ENCODE peak calls at places on chromosomes 3 and 15, in four cellular contexts. T is H1, X is stomach, U is GM12878. M is an unnamed sample.

GRCh38 chr3:129486057-129487035 is 42.1 kb upstream of the RHO start:
- DNase-seq in T (no peak), U (peak), X (no peak), M (no peak)

GRCh38 chr3:134326126-134326525 is 48.1 kb downstream of the AMOTL2 start:
- DNase-seq in U (no peak), T (no peak), X (no peak), M (no peak)

GRCh38 chr3:37074178-37074577 is 80.9 kb downstream of the MLH1 start:
- DNase-seq in T (no peak), U (no peak), X (no peak), M (no peak)

GRCh38 chr15:33293619-33294309 is 17.0 kb upstream of the RYR3 start:
- DNase-seq in T (no peak), X (no peak), U (no peak), M (no peak)

GRCh38 chr3:179286331-179286730 is 35.4 kb upstream of the KCNMB3 start:
- DNase-seq in U (no peak), T (no peak), X (no peak), M (no peak)

GRCh38 chr3:9916734-9917680 is at the start of gene IL17RC:
- DNase-seq in X (peak), U (no peak), T (peak), M (peak)

GRCh38 chr3:72591522-72592421 is 256.5 kb downstream of the SHQ1 start:
- DNase-seq in X (no peak), T (peak), U (no peak), M (no peak)

GRCh38 chr3:127304121-127304744 is 16.4 kb upstream of the PRR20G start:
- DNase-seq in X (peak), U (no peak), T (no peak), M (no peak)

GRCh38 chr15:76979996-76980520 is 14.9 kb upstream of the PSTPIP1 start:
- DNase-seq in T (no peak), X (no peak), U (no peak), M (no peak)

GRCh38 chr15:83206971-83207621 is 527 bp downstream of the HDGFL3 start:
- DNase-seq in X (peak), T (no peak), U (no peak), M (no peak)

GRCh38 chr3:36678216-36679013 is 85.9 kb downstream of the DCLK3 start:
- DNase-seq in T (no peak), X (no peak), U (no peak), M (no peak)

GRCh38 chr15:78302579-78302978 is 3.2 kb upstream of the SKIC8 start:
- DNase-seq in X (no peak), T (no peak), U (no peak), M (no peak)

GRCh38 chr15:60591491-60592385 is 112.8 kb upstream of the ICE2 start:
- DNase-seq in U (no peak), T (no peak), X (peak), M (peak)

GRCh38 chr15:72306211-72306785 is 13.7 kb downstream of the CELF6 start:
- DNase-seq in X (no peak), T (no peak), U (no peak), M (no peak)

GRCh38 chr3:134864644-134865043 is 69.6 kb downstream of the EPHB1 start:
- DNase-seq in T (no peak), X (no peak), U (no peak), M (no peak)

GRCh38 chr3:54999801-55000200 is 71.9 kb upstream of the LRTM1 start:
- DNase-seq in X (no peak), U (no peak), T (no peak), M (no peak)

GRCh38 chr15:61989698-61990097 is 70.5 kb downstream of the VPS13C start:
- DNase-seq in X (no peak), U (no peak), T (no peak), M (no peak)

GRCh38 chr3:57556459-57557087 is 499 bp downstream of the PDE12 start:
- DNase-seq in X (peak), T (no peak), U (no peak), M (peak)

GRCh38 chr3:53101956-53102355 is 28.3 kb downstream of the RFT1 start:
- DNase-seq in U (no peak), X (no peak), T (no peak), M (no peak)

GRCh38 chr3:122100591-122101491 is 45.7 kb downstream of the CD86 start:
- DNase-seq in X (no peak), U (no peak), T (no peak), M (no peak)

GRCh38 chr3:171851685-171852084 is 8.5 kb downstream of the TMEM212 start:
- DNase-seq in T (no peak), X (no peak), U (no peak), M (no peak)

GRCh38 chr3:58999779-59000170 is 50.0 kb downstream of the CFAP20DC start:
- DNase-seq in T (no peak), U (no peak), X (no peak), M (no peak)

GRCh38 chr3:53817809-53818208 is 28.4 kb downstream of the CHDH start:
- DNase-seq in X (peak), U (no peak), T (no peak), M (no peak)

GRCh38 chr15:66684136-66684681 is 17.8 kb upstream of the SMAD6 start:
- DNase-seq in U (no peak), X (no peak), T (no peak), M (no peak)

GRCh38 chr15:62165793-62166380 is 802 bp upstream of the C2CD4B start:
- DNase-seq in U (no peak), T (no peak), X (no peak), M (no peak)

GRCh38 chr3:86887876-86888275 is 103.1 kb downstream of the VGLL3 start:
- DNase-seq in X (no peak), T (no peak), U (no peak), M (no peak)

GRCh38 chr15:70560617-70561328 is 202.6 kb downstream of the UACA start:
- DNase-seq in X (peak), T (no peak), U (no peak), M (peak)

GRCh38 chr3:136893848-136894443 is 31.9 kb downstream of the NCK1 start:
- DNase-seq in T (no peak), U (no peak), X (no peak), M (no peak)

GRCh38 chr15:44738340-44738984 is 2.1 kb downstream of the TRIM69 start:
- DNase-seq in U (no peak), X (no peak), T (no peak), M (no peak)

DNA sequence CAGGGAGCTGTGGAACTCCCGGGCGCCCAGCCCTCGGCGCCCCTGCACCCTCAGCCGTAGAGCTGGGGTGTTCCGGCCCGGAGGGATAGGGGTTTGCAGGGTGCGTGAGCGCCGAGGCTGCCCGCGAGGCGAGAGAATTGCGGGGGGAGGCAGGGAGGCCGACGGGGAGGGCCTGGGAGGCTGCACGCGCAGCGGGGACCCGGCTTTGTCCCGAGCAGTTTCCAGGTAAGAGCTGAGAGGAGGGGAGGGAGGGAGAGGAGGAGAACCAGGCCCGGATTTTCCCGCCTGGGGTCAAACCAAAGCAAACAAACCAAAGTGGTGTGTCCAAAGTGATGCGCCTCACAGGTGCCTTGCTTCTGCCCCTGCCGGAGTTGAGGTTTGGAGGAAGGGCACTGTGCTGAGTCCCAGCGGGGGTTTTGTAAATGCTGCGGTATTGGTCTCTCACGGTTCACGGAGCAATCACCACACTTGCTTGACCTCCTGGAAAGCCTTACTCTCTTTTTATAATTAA is 146.4 kb downstream of the TJP1 start:
- DNase-seq in U (no peak), X (no peak), T (no peak), M (no peak)
- TF ChIP-seq POLR2A in U (no peak), X (no peak), T (no peak), M (no peak)

GRCh38 chr15:100930306-100930848 is 11.2 kb downstream of the LRRK1 start:
- DNase-seq in U (no peak), X (no peak), T (no peak), M (no peak)

GRCh38 chr15:100928632-100929280 is 9.6 kb downstream of the LRRK1 start:
- DNase-seq in U (no peak), T (no peak), X (no peak), M (no peak)

GRCh38 chr15:100931143-100931890 is 12.2 kb downstream of the LRRK1 start:
- DNase-seq in U (no peak), T (no peak), X (no peak), M (no peak)

GRCh38 chr15:100926971-100927756 is 8.0 kb downstream of the LRRK1 start:
- DNase-seq in T (no peak), X (no peak), U (no peak), M (no peak)

DNA sequence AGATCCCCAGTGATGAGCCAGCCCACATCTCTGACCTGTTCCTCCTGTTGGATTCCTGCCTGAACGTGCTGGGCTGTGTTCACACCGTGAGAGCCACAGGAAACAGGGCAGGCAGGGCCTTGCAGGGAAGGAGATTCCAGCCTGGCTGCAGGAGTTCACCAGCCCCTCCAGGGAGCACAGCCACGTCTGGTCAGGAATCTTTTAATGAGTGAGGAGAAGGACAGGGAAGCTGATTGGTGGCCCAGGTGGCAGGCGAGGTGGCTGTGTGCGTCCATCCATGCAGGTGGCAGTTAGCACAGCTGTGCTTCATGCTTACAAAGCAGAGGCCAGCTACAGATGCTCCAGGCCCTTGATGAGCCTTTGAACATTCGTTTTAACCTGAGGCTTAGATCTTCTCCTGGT is 10.5 kb downstream of the LRRK1 start:
- DNase-seq in T (no peak), X (no peak), U (no peak), M (no peak)
- H3K4me3 ChIP-seq in T (no peak), X (no peak), U (no peak), M (no peak)

GRCh38 chr3:100900671-100901070 is 92.5 kb downstream of the ABI3BP start:
- DNase-seq in T (no peak), X (no peak), U (no peak), M (no peak)
- TF ChIP-seq POLR2A in T (no peak), X (no peak), U (no peak), M (no peak)

DNA sequence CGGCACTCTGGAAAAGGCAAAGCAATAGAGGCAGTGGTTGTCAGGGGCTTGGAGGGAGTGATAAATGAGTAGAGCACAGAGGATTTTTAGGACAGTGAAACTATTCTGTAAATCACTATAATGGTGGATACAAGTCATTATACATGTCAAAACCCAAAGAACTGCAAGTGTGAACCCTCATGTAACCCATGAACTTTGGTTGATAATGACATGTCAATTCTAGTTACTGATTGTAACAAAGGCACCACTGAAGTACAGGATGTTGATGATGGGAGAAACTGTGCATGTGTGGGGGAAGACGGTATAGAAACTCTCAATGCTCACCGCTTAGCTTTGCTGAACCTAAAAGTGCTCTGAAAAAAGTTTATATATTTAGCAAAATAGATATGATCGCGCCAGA is 36.0 kb downstream of the BTLA start:
- DNase-seq in U (peak), X (no peak), T (no peak), M (no peak)
- H3K4me3 ChIP-seq in U (no peak), X (no peak), T (no peak), M (no peak)

GRCh38 chr15:80160570-80161156 is 7.9 kb downstream of the FAH start:
- DNase-seq in X (no peak), U (peak), T (no peak), M (peak)
- TF ChIP-seq POLR2A in X (no peak), U (peak), T (no peak), M (peak)

GRCh38 chr15:75823860-75824613 is 19.2 kb upstream of the UBE2Q2 start:
- DNase-seq in X (no peak), U (no peak), T (no peak), M (no peak)
- H3K4me3 ChIP-seq in X (no peak), U (no peak), T (no peak), M (no peak)

GRCh38 chr15:74933573-74933972 is 4.3 kb downstream of the COX5A start:
- DNase-seq in U (no peak), T (no peak), X (no peak), M (no peak)

GRCh38 chr15:74937226-74937601 is 659 bp downstream of the COX5A start:
- DNase-seq in U (no peak), T (no peak), X (no peak), M (no peak)

GRCh38 chr15:74937602-74938371 is at the start of gene COX5A:
- DNase-seq in X (peak), U (peak), T (peak), M (peak)
- TF ChIP-seq POLR2A in X (peak), U (peak), T (peak), M (peak)

DNA sequence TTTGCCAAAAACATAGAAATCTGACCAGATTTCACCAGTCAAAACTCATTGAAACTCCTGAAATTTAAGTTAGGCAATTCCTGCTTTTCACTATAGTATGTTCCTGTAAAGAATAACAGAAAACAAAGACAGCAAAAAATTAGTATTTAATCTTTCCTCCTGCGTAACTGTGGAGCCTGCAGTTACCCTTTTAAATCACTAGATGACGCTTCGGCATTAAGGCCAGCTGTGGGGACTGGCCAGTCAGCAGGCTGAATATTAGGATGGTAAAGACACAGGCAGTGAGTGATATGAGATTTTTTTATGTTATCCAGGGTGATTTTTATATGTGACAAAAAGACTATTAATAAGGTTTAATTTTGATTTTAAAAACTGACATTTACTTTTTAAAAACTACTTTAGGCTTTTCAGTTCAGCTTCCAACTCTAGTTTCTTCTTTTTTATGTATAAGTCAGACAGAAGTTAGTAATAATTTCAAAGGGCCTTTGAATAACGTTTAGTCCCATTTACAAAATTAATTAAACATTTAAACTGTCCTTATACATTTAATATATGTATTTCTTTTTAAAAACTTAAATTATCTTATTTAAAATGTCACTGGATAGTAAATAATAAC is 165.1 kb downstream of the PPM1L start:
- DNase-seq in T (no peak), X (peak), U (no peak), M (no peak)
- H3K4me3 ChIP-seq in T (no peak), X (no peak), U (no peak), M (no peak)

GRCh38 chr3:138692152-138692551 is 83.6 kb downstream of the FAIM start:
- DNase-seq in X (no peak), T (no peak), U (no peak), M (no peak)
- TF ChIP-seq POLR2A in X (no peak), T (no peak), U (no peak), M (no peak)

GRCh38 chr3:8503461-8503860 is 1.8 kb downstream of the LMCD1 start:
- DNase-seq in T (no peak), U (no peak), X (no peak), M (no peak)

GRCh38 chr3:8500208-8500961 is 1.2 kb upstream of the LMCD1 start:
- DNase-seq in U (no peak), T (no peak), X (peak), M (no peak)

GRCh38 chr3:8499181-8499611 is 2.4 kb upstream of the LMCD1 start:
- DNase-seq in U (no peak), X (peak), T (peak), M (no peak)

GRCh38 chr3:8501388-8502131 is at the start of gene LMCD1:
- DNase-seq in X (peak), U (peak), T (peak), M (peak)

GRCh38 chr3:8500966-8501365 is 657 bp upstream of the LMCD1 start:
- DNase-seq in T (no peak), U (no peak), X (no peak), M (no peak)
- H3K4me3 ChIP-seq in T (peak), U (peak), X (peak), M (peak)